ENCODE peak calls at places on chromosome 2, in ten cellular contexts. One of them, this sample, is unnamed.
A peak's percentile ranks its signal among the peaks of the same experiment; 100 is the strongest.

GRCh38 chr2:177758591-177759371 is 313.8 kb downstream of the PDE11A start:
- DNase-seq in astrocyte: peak; percentile 31
- DNase-seq in activated effector memory CD4-positive, alpha-beta T cell treated with Interleukin-2 at 50 U/mL for 16 hours: no peak
- DNase-seq in activated CD8-positive, alpha-beta memory T cell treated with anti-CD3 and anti-CD28 coated beads, Interleukin-2, amount 10 ng/mL, durations not matched to agents 7 days and 5 days: no peak
- DNase-seq in stimulated activated CD4-positive, alpha-beta T cell treated with anti-CD3 and anti-CD28 coated beads, Interleukin-12 subunit alpha, Interleukin-12 subunit beta, amount 100 ng/mL, for 48 hours: no peak
- DNase-seq in BJ: no peak
- DNase-seq in right cardiac atrium: peak; percentile 44
- DNase-seq in choroid plexus epithelial cell: peak; percentile 77
- DNase-seq in astrocyte of the spinal cord: peak; percentile 63
- DNase-seq in activated CD4-positive, alpha-beta T cell treated with anti-CD3 and anti-CD28 coated beads, Interleukin-2, amount 50 U/mL, for 4 hours: no peak
- DNase-seq in this sample: no peak

GRCh38 chr2:170247882-170248393 is 70.0 kb downstream of the MYO3B start:
- DNase-seq in astrocyte: no peak
- DNase-seq in activated effector memory CD4-positive, alpha-beta T cell treated with Interleukin-2 at 50 U/mL for 16 hours: no peak
- DNase-seq in activated CD8-positive, alpha-beta memory T cell treated with anti-CD3 and anti-CD28 coated beads, Interleukin-2, amount 10 ng/mL, durations not matched to agents 7 days and 5 days: no peak
- DNase-seq in stimulated activated CD4-positive, alpha-beta T cell treated with anti-CD3 and anti-CD28 coated beads, Interleukin-12 subunit alpha, Interleukin-12 subunit beta, amount 100 ng/mL, for 48 hours: no peak
- DNase-seq in BJ: no peak
- DNase-seq in right cardiac atrium: no peak
- DNase-seq in choroid plexus epithelial cell: no peak
- DNase-seq in astrocyte of the spinal cord: no peak
- DNase-seq in activated CD4-positive, alpha-beta T cell treated with anti-CD3 and anti-CD28 coated beads, Interleukin-2, amount 50 U/mL, for 4 hours: no peak
- DNase-seq in this sample: no peak

GRCh38 chr2:224927671-224928173 is 114.5 kb downstream of the DOCK10 start:
- DNase-seq in astrocyte: peak; percentile 80
- DNase-seq in activated effector memory CD4-positive, alpha-beta T cell treated with Interleukin-2 at 50 U/mL for 16 hours: peak; percentile 49
- DNase-seq in activated CD8-positive, alpha-beta memory T cell treated with anti-CD3 and anti-CD28 coated beads, Interleukin-2, amount 10 ng/mL, durations not matched to agents 7 days and 5 days: peak; percentile 87
- DNase-seq in stimulated activated CD4-positive, alpha-beta T cell treated with anti-CD3 and anti-CD28 coated beads, Interleukin-12 subunit alpha, Interleukin-12 subunit beta, amount 100 ng/mL, for 48 hours: no peak
- DNase-seq in BJ: no peak
- DNase-seq in right cardiac atrium: no peak
- DNase-seq in choroid plexus epithelial cell: peak; percentile 72
- DNase-seq in astrocyte of the spinal cord: peak; percentile 85
- DNase-seq in activated CD4-positive, alpha-beta T cell treated with anti-CD3 and anti-CD28 coated beads, Interleukin-2, amount 50 U/mL, for 4 hours: peak; percentile 50
- DNase-seq in this sample: no peak

GRCh38 chr2:216557413-216557812 is 58.8 kb downstream of the RPL37A start:
- DNase-seq in astrocyte: no peak
- DNase-seq in activated effector memory CD4-positive, alpha-beta T cell treated with Interleukin-2 at 50 U/mL for 16 hours: no peak
- DNase-seq in activated CD8-positive, alpha-beta memory T cell treated with anti-CD3 and anti-CD28 coated beads, Interleukin-2, amount 10 ng/mL, durations not matched to agents 7 days and 5 days: no peak
- DNase-seq in stimulated activated CD4-positive, alpha-beta T cell treated with anti-CD3 and anti-CD28 coated beads, Interleukin-12 subunit alpha, Interleukin-12 subunit beta, amount 100 ng/mL, for 48 hours: no peak
- DNase-seq in BJ: no peak
- DNase-seq in right cardiac atrium: no peak
- DNase-seq in choroid plexus epithelial cell: no peak
- DNase-seq in astrocyte of the spinal cord: no peak
- DNase-seq in activated CD4-positive, alpha-beta T cell treated with anti-CD3 and anti-CD28 coated beads, Interleukin-2, amount 50 U/mL, for 4 hours: no peak
- DNase-seq in this sample: no peak

GRCh38 chr2:201158111-201158929 is 24.6 kb upstream of the CASP10 start:
- DNase-seq in astrocyte: peak; percentile 71
- DNase-seq in activated effector memory CD4-positive, alpha-beta T cell treated with Interleukin-2 at 50 U/mL for 16 hours: peak; percentile 21
- DNase-seq in activated CD8-positive, alpha-beta memory T cell treated with anti-CD3 and anti-CD28 coated beads, Interleukin-2, amount 10 ng/mL, durations not matched to agents 7 days and 5 days: peak; percentile 74
- DNase-seq in stimulated activated CD4-positive, alpha-beta T cell treated with anti-CD3 and anti-CD28 coated beads, Interleukin-12 subunit alpha, Interleukin-12 subunit beta, amount 100 ng/mL, for 48 hours: peak; percentile 18
- DNase-seq in BJ: peak; percentile 31
- DNase-seq in right cardiac atrium: peak; percentile 74
- DNase-seq in choroid plexus epithelial cell: peak; percentile 91
- DNase-seq in astrocyte of the spinal cord: peak; percentile 80
- DNase-seq in activated CD4-positive, alpha-beta T cell treated with anti-CD3 and anti-CD28 coated beads, Interleukin-2, amount 50 U/mL, for 4 hours: peak; percentile 50
- DNase-seq in this sample: peak; percentile 49

GRCh38 chr2:220209093-220209492 is 581.7 kb downstream of the SLC4A3 start:
- DNase-seq in astrocyte: no peak
- DNase-seq in activated effector memory CD4-positive, alpha-beta T cell treated with Interleukin-2 at 50 U/mL for 16 hours: no peak
- DNase-seq in activated CD8-positive, alpha-beta memory T cell treated with anti-CD3 and anti-CD28 coated beads, Interleukin-2, amount 10 ng/mL, durations not matched to agents 7 days and 5 days: no peak
- DNase-seq in stimulated activated CD4-positive, alpha-beta T cell treated with anti-CD3 and anti-CD28 coated beads, Interleukin-12 subunit alpha, Interleukin-12 subunit beta, amount 100 ng/mL, for 48 hours: no peak
- DNase-seq in BJ: no peak
- DNase-seq in right cardiac atrium: no peak
- DNase-seq in choroid plexus epithelial cell: no peak
- DNase-seq in astrocyte of the spinal cord: no peak
- DNase-seq in activated CD4-positive, alpha-beta T cell treated with anti-CD3 and anti-CD28 coated beads, Interleukin-2, amount 50 U/mL, for 4 hours: no peak
- DNase-seq in this sample: no peak

GRCh38 chr2:205133544-205133943 is 548.8 kb upstream of the NRP2 start:
- DNase-seq in astrocyte: no peak
- DNase-seq in activated effector memory CD4-positive, alpha-beta T cell treated with Interleukin-2 at 50 U/mL for 16 hours: no peak
- DNase-seq in activated CD8-positive, alpha-beta memory T cell treated with anti-CD3 and anti-CD28 coated beads, Interleukin-2, amount 10 ng/mL, durations not matched to agents 7 days and 5 days: no peak
- DNase-seq in stimulated activated CD4-positive, alpha-beta T cell treated with anti-CD3 and anti-CD28 coated beads, Interleukin-12 subunit alpha, Interleukin-12 subunit beta, amount 100 ng/mL, for 48 hours: no peak
- DNase-seq in BJ: no peak
- DNase-seq in right cardiac atrium: peak; percentile 64
- DNase-seq in choroid plexus epithelial cell: peak; percentile 16
- DNase-seq in astrocyte of the spinal cord: no peak
- DNase-seq in activated CD4-positive, alpha-beta T cell treated with anti-CD3 and anti-CD28 coated beads, Interleukin-2, amount 50 U/mL, for 4 hours: no peak
- DNase-seq in this sample: no peak

GRCh38 chr2:85248741-85249524 is 78.9 kb downstream of the TGOLN2 start:
- DNase-seq in astrocyte: peak; percentile 96
- DNase-seq in activated effector memory CD4-positive, alpha-beta T cell treated with Interleukin-2 at 50 U/mL for 16 hours: no peak
- DNase-seq in activated CD8-positive, alpha-beta memory T cell treated with anti-CD3 and anti-CD28 coated beads, Interleukin-2, amount 10 ng/mL, durations not matched to agents 7 days and 5 days: no peak
- DNase-seq in stimulated activated CD4-positive, alpha-beta T cell treated with anti-CD3 and anti-CD28 coated beads, Interleukin-12 subunit alpha, Interleukin-12 subunit beta, amount 100 ng/mL, for 48 hours: no peak
- DNase-seq in BJ: peak; percentile 94
- DNase-seq in right cardiac atrium: peak; percentile 42
- DNase-seq in choroid plexus epithelial cell: peak; percentile 67
- DNase-seq in astrocyte of the spinal cord: peak; percentile 82
- DNase-seq in activated CD4-positive, alpha-beta T cell treated with anti-CD3 and anti-CD28 coated beads, Interleukin-2, amount 50 U/mL, for 4 hours: no peak
- DNase-seq in this sample: peak; percentile 92

This sample was measured in AG09309.